ENCODE peak calls at places on chromosomes 16 and 17, in five cellular contexts. One of them, this sample, is unnamed.

GRCh38 chr16:53766304-53767016 is 62.5 kb downstream of the FTO start:
- DNase-seq in A549: no peak
- DNase-seq in lower leg skin: no peak
- DNase-seq in stomach: no peak
- DNase-seq in adrenal gland: peak; percentile 52
- DNase-seq in this sample: no peak

GRCh38 chr16:82700541-82701240 is 73.9 kb downstream of the CDH13 start:
- DNase-seq in A549: no peak
- DNase-seq in stomach: no peak
- DNase-seq in adrenal gland: no peak
- DNase-seq in lower leg skin: no peak
- DNase-seq in this sample: no peak

GRCh38 chr17:31226373-31226772 is 70.7 kb downstream of the OMG start:
- DNase-seq in A549: no peak
- DNase-seq in stomach: no peak
- DNase-seq in adrenal gland: no peak
- DNase-seq in lower leg skin: no peak
- DNase-seq in this sample: no peak

GRCh38 chr17:75571197-75571884 is 16.3 kb upstream of the MYO15B start:
- DNase-seq in A549: no peak
- DNase-seq in adrenal gland: peak; percentile 74
- DNase-seq in lower leg skin: no peak
- DNase-seq in stomach: peak; percentile 48
- DNase-seq in this sample: no peak

GRCh38 chr17:37551788-37552187 is 57.4 kb downstream of the SYNRG start:
- DNase-seq in lower leg skin: no peak
- DNase-seq in A549: no peak
- DNase-seq in stomach: no peak
- DNase-seq in adrenal gland: peak; percentile 23
- DNase-seq in this sample: no peak

GRCh38 chr16:4936181-4936990 is 562 bp downstream of the PPL start:
- DNase-seq in adrenal gland: no peak
- DNase-seq in stomach: peak; percentile 38
- DNase-seq in lower leg skin: no peak
- DNase-seq in A549: peak; percentile 42
- DNase-seq in this sample: no peak

GRCh38 chr16:58814348-58814801 is 80.3 kb upstream of the GOT2 start:
- DNase-seq in A549: peak; percentile 58
- DNase-seq in adrenal gland: peak; percentile 21
- DNase-seq in lower leg skin: no peak
- DNase-seq in stomach: peak; percentile 53
- DNase-seq in this sample: peak; percentile 18

GRCh38 chr17:752620-753219 is 656 bp upstream of the GEMIN4 start:
- DNase-seq in stomach: peak; percentile 76
- DNase-seq in lower leg skin: peak; percentile 93
- DNase-seq in A549: peak; percentile 48
- DNase-seq in adrenal gland: peak; percentile 81
- DNase-seq in this sample: no peak

GRCh38 chr16:62954144-62955032 is 918.1 kb upstream of the CDH8 start:
- DNase-seq in adrenal gland: no peak
- DNase-seq in A549: no peak
- DNase-seq in stomach: no peak
- DNase-seq in lower leg skin: no peak
- DNase-seq in this sample: no peak

GRCh38 chr16:1331712-1332617 is 1.5 kb upstream of the BAIAP3 start:
- DNase-seq in adrenal gland: no peak
- DNase-seq in A549: peak; percentile 82
- DNase-seq in lower leg skin: peak; percentile 94
- DNase-seq in stomach: peak; percentile 73
- DNase-seq in this sample: peak; percentile 96

GRCh38 chr16:12971216-12971615 is 69.8 kb downstream of the SHISA9 start:
- DNase-seq in lower leg skin: no peak
- DNase-seq in adrenal gland: no peak
- DNase-seq in A549: peak; percentile 61
- DNase-seq in stomach: peak; percentile 26
- DNase-seq in this sample: peak; percentile 33

GRCh38 chr17:68498479-68499326 is 13.5 kb upstream of the PRKAR1A start:
- DNase-seq in A549: no peak
- DNase-seq in stomach: peak; percentile 39
- DNase-seq in lower leg skin: no peak
- DNase-seq in adrenal gland: peak; percentile 89
- DNase-seq in this sample: no peak

GRCh38 chr16:81601008-81601428 is 156.4 kb downstream of the CMIP start:
- DNase-seq in lower leg skin: peak; percentile 85
- DNase-seq in A549: peak; percentile 46
- DNase-seq in stomach: no peak
- DNase-seq in adrenal gland: no peak
- DNase-seq in this sample: peak; percentile 70

GRCh38 chr16:84881702-84882521 is 62.1 kb downstream of the CRISPLD2 start:
- DNase-seq in A549: peak; percentile 67
- DNase-seq in adrenal gland: peak; percentile 41
- DNase-seq in stomach: no peak
- DNase-seq in lower leg skin: no peak
- DNase-seq in this sample: peak; percentile 83

GRCh38 chr17:66200685-66201092 is 8.8 kb upstream of the CEP112 start:
- DNase-seq in lower leg skin: no peak
- DNase-seq in A549: peak; percentile 89
- DNase-seq in adrenal gland: peak; percentile 41
- DNase-seq in stomach: peak; percentile 59
- DNase-seq in this sample: peak; percentile 50

GRCh38 chr17:3754458-3755334 is 31.0 kb downstream of the HASPIN start:
- DNase-seq in lower leg skin: peak; percentile 96
- DNase-seq in stomach: peak; percentile 99
- DNase-seq in A549: peak; percentile 58
- DNase-seq in adrenal gland: peak; percentile 33
- DNase-seq in this sample: no peak

GRCh38 chr16:30820952-30821421 is 34.0 kb upstream of the ZNF629 start:
- DNase-seq in stomach: no peak
- DNase-seq in adrenal gland: no peak
- DNase-seq in A549: no peak
- DNase-seq in lower leg skin: no peak
- DNase-seq in this sample: no peak

GRCh38 chr17:77391668-77392375 is 251.1 kb downstream of the SEC14L1 start:
- DNase-seq in A549: peak; percentile 74
- DNase-seq in adrenal gland: no peak
- DNase-seq in lower leg skin: peak; percentile 96
- DNase-seq in stomach: no peak
- DNase-seq in this sample: peak; percentile 85

GRCh38 chr17:17868637-17869522 is 32.1 kb upstream of the SREBF1 start:
- DNase-seq in adrenal gland: no peak
- DNase-seq in lower leg skin: no peak
- DNase-seq in stomach: no peak
- DNase-seq in A549: no peak
- DNase-seq in this sample: no peak

GRCh38 chr17:68824707-68825106 is 130.5 kb downstream of the ABCA8 start:
- DNase-seq in adrenal gland: no peak
- DNase-seq in stomach: no peak
- DNase-seq in lower leg skin: no peak
- DNase-seq in A549: no peak
- DNase-seq in this sample: no peak

GRCh38 chr17:55219484-55219883 is 45.3 kb upstream of the HLF start:
- DNase-seq in A549: no peak
- DNase-seq in stomach: no peak
- DNase-seq in adrenal gland: no peak
- DNase-seq in lower leg skin: no peak
- DNase-seq in this sample: no peak

GRCh38 chr17:37067555-37068111 is 118.9 kb downstream of the AATF start:
- DNase-seq in adrenal gland: peak; percentile 90
- DNase-seq in lower leg skin: peak; percentile 87
- DNase-seq in A549: peak; percentile 86
- DNase-seq in stomach: peak; percentile 93
- DNase-seq in this sample: peak; percentile 90

GRCh38 chr16:24540575-24541240 is 1.3 kb downstream of the RBBP6 start:
- DNase-seq in lower leg skin: no peak
- DNase-seq in A549: peak; percentile 25
- DNase-seq in stomach: no peak
- DNase-seq in adrenal gland: no peak
- DNase-seq in this sample: no peak

GRCh38 chr16:79628501-79628975 is 28.0 kb upstream of the MAF start:
- DNase-seq in adrenal gland: no peak
- DNase-seq in stomach: no peak
- DNase-seq in lower leg skin: no peak
- DNase-seq in A549: no peak
- DNase-seq in this sample: no peak

GRCh38 chr17:57567278-57567677 is 177.8 kb downstream of the CCDC182 start:
- DNase-seq in adrenal gland: no peak
- DNase-seq in stomach: no peak
- DNase-seq in lower leg skin: no peak
- DNase-seq in A549: no peak
- DNase-seq in this sample: no peak

GRCh38 chr16:81549547-81550411 is 105.2 kb downstream of the CMIP start:
- DNase-seq in lower leg skin: no peak
- DNase-seq in adrenal gland: no peak
- DNase-seq in stomach: no peak
- DNase-seq in A549: no peak
- DNase-seq in this sample: no peak

GRCh38 chr16:70749681-70750601 is 51.0 kb downstream of the VAC14 start:
- DNase-seq in A549: no peak
- DNase-seq in adrenal gland: no peak
- DNase-seq in stomach: no peak
- DNase-seq in lower leg skin: no peak
- DNase-seq in this sample: no peak

GRCh38 chr17:42133461-42134041 is 10.9 kb downstream of the HSPB9 start:
- DNase-seq in stomach: no peak
- DNase-seq in A549: no peak
- DNase-seq in adrenal gland: no peak
- DNase-seq in lower leg skin: no peak
- DNase-seq in this sample: no peak

GRCh38 chr17:8868092-8868491 is 618 bp upstream of the PIK3R6 start:
- DNase-seq in A549: no peak
- DNase-seq in stomach: no peak
- DNase-seq in adrenal gland: no peak
- DNase-seq in lower leg skin: no peak
- DNase-seq in this sample: no peak

GRCh38 chr17:8867361-8867981 is at the start of gene PIK3R6:
- DNase-seq in stomach: no peak
- DNase-seq in lower leg skin: peak; percentile 59
- DNase-seq in A549: no peak
- DNase-seq in adrenal gland: no peak
- DNase-seq in this sample: no peak

GRCh38 chr17:8865811-8866210 is 1.7 kb downstream of the PIK3R6 start:
- DNase-seq in stomach: no peak
- DNase-seq in lower leg skin: no peak
- DNase-seq in A549: no peak
- DNase-seq in adrenal gland: no peak
- DNase-seq in this sample: no peak

GRCh38 chr17:8862213-8863056 is 5.0 kb downstream of the PIK3R6 start:
- DNase-seq in adrenal gland: no peak
- DNase-seq in lower leg skin: peak; percentile 60
- DNase-seq in A549: no peak
- DNase-seq in stomach: no peak
- DNase-seq in this sample: no peak

GRCh38 chr17:8865385-8865784 is 2.1 kb downstream of the PIK3R6 start:
- DNase-seq in lower leg skin: peak; percentile 20
- DNase-seq in A549: no peak
- DNase-seq in adrenal gland: no peak
- DNase-seq in stomach: no peak
- DNase-seq in this sample: no peak
- TF ChIP-seq POLR2A in lower leg skin: no peak
- TF ChIP-seq POLR2A in A549: no peak
- TF ChIP-seq POLR2A in adrenal gland: no peak
- TF ChIP-seq POLR2A in stomach: no peak
- TF ChIP-seq POLR2A in this sample: no peak

DNA sequence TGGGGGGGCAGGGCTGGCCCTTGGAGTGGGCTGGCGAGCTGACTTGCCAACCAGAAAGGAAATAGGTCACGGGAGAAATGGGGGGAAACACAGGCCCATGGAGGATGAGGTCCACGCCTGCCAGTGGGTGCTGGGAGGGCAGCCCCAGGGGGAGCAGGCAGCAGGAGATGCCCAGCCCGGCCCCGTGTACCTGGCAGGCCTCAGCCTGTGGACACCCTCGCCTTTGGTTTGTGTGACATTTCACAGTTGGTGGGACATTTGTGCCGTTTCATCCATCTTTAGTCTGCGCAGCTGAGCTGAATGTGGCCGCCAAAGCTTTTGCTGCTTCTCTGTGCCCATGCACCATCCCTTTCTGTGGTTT is 193.4 kb downstream of the RPTOR start:
- DNase-seq in adrenal gland: no peak
- DNase-seq in lower leg skin: no peak
- DNase-seq in A549: no peak
- DNase-seq in stomach: no peak
- DNase-seq in this sample: no peak
- TF ChIP-seq POLR2A in adrenal gland: no peak
- TF ChIP-seq POLR2A in lower leg skin: no peak
- TF ChIP-seq POLR2A in A549: no peak
- TF ChIP-seq POLR2A in stomach: no peak
- TF ChIP-seq POLR2A in this sample: no peak

DNA sequence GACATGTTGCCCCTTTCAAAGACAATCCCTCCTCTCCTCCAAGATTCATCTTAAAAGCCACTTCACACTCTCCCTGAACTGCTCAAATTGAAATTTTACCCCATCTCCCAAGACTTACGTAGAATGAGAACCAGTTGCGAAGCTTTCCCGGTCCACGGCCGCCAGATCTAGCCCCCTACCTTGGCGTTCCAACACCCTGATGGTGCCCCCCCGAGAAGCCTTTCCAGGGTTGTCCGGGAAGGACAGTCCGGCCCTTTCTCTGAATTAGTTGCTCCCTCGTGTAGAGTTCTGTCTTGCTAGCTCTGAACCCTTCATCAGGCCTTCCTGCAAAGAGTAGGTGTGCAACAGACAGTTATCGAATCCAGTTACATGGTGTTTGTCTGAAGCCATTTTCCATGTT is 60.0 kb upstream of the DNAH17 start:
- DNase-seq in adrenal gland: no peak
- DNase-seq in lower leg skin: no peak
- DNase-seq in stomach: no peak
- DNase-seq in A549: no peak
- DNase-seq in this sample: no peak
- TF ChIP-seq POLR2A in adrenal gland: no peak
- TF ChIP-seq POLR2A in lower leg skin: no peak
- TF ChIP-seq POLR2A in stomach: no peak
- TF ChIP-seq POLR2A in A549: no peak
- TF ChIP-seq POLR2A in this sample: no peak

DNA sequence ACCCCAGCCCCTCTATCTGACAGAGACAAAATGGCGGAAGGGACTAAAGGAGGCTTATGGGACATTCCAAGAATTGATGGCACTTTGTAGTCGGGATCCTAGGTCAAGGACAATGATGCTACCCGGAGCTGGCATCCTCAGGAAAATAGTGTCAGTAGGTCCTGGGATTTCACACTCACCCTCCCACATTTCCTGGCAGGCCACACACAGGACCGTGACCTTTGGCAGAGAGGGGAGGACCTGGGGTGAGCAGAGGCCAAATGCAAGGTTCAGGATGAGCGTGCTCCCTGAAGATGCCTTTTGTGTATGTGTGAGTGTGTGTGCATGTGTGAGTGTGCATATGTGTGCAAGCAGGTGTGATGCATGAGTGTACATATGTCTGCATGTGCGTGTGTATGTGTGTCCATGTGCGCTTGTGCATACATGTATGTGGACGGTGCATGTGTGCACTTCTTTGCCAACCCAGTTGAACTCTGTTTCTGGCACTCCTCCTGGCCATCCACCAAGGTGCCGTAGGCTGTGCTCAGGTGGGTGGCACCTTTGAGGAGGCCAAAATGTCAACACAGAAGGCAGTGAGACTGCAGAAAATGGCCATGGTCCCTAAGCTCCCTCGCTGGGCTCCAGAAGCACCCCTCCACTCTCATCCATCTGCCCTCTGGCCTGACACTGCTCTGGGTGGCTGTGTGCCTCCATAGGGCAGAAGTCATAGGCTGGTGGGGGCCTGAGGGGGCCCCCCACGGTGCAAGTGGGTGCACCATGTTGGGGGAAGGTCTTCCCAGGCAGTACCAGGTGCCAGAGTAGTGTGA is 60.3 kb downstream of the SNX20 start:
- DNase-seq in lower leg skin: no peak
- DNase-seq in A549: no peak
- DNase-seq in adrenal gland: no peak
- DNase-seq in stomach: no peak
- DNase-seq in this sample: no peak
- TF ChIP-seq POLR2A in lower leg skin: no peak
- TF ChIP-seq POLR2A in A549: no peak
- TF ChIP-seq POLR2A in adrenal gland: no peak
- TF ChIP-seq POLR2A in stomach: no peak
- TF ChIP-seq POLR2A in this sample: no peak

This sample was measured in H54.